ENCODE peak calls at places on chromosomes 1 and 21, in nine cellular contexts. One of them, this sample, is unnamed.

GRCh38 chr1:245245021-245245667 is 90.4 kb downstream of the KIF26B start:
- DNase-seq in naive thymus-derived CD4-positive, alpha-beta T cell: no peak
- DNase-seq in spleen: no peak
- DNase-seq in upper lobe of right lung: peak; percentile 69
- DNase-seq in stomach: peak; percentile 81
- DNase-seq in gastrocnemius medialis: no peak
- DNase-seq in cardiac muscle cell: no peak
- DNase-seq in body of pancreas: peak; percentile 42
- DNase-seq in uterus: no peak
- DNase-seq in this sample: no peak

GRCh38 chr1:209302777-209303642 is 280.5 kb upstream of the CAMK1G start:
- DNase-seq in body of pancreas: no peak
- DNase-seq in naive thymus-derived CD4-positive, alpha-beta T cell: no peak
- DNase-seq in cardiac muscle cell: no peak
- DNase-seq in spleen: no peak
- DNase-seq in upper lobe of right lung: no peak
- DNase-seq in stomach: no peak
- DNase-seq in gastrocnemius medialis: no peak
- DNase-seq in uterus: no peak
- DNase-seq in this sample: no peak

GRCh38 chr1:40806724-40807675 is 23.4 kb downstream of the KCNQ4 start:
- DNase-seq in uterus: peak; percentile 64
- DNase-seq in naive thymus-derived CD4-positive, alpha-beta T cell: no peak
- DNase-seq in stomach: no peak
- DNase-seq in upper lobe of right lung: no peak
- DNase-seq in gastrocnemius medialis: no peak
- DNase-seq in cardiac muscle cell: peak; percentile 65
- DNase-seq in body of pancreas: no peak
- DNase-seq in spleen: no peak
- DNase-seq in this sample: no peak

GRCh38 chr1:44648514-44649250 is 25.6 kb downstream of the TMEM53 start:
- DNase-seq in spleen: no peak
- DNase-seq in cardiac muscle cell: no peak
- DNase-seq in gastrocnemius medialis: peak; percentile 38
- DNase-seq in uterus: no peak
- DNase-seq in stomach: peak; percentile 40
- DNase-seq in body of pancreas: no peak
- DNase-seq in naive thymus-derived CD4-positive, alpha-beta T cell: no peak
- DNase-seq in upper lobe of right lung: no peak
- DNase-seq in this sample: no peak

GRCh38 chr1:150511985-150512660 is 3.4 kb upstream of the FALEC start:
- DNase-seq in upper lobe of right lung: no peak
- DNase-seq in naive thymus-derived CD4-positive, alpha-beta T cell: no peak
- DNase-seq in stomach: no peak
- DNase-seq in body of pancreas: no peak
- DNase-seq in gastrocnemius medialis: no peak
- DNase-seq in cardiac muscle cell: no peak
- DNase-seq in spleen: peak; percentile 51
- DNase-seq in uterus: no peak
- DNase-seq in this sample: no peak

GRCh38 chr1:153646672-153647374 is 11.7 kb upstream of the SNAPIN start:
- DNase-seq in upper lobe of right lung: no peak
- DNase-seq in body of pancreas: no peak
- DNase-seq in naive thymus-derived CD4-positive, alpha-beta T cell: no peak
- DNase-seq in cardiac muscle cell: no peak
- DNase-seq in uterus: no peak
- DNase-seq in spleen: no peak
- DNase-seq in stomach: no peak
- DNase-seq in gastrocnemius medialis: no peak
- DNase-seq in this sample: no peak

GRCh38 chr1:103788377-103788776 is 38.7 kb downstream of the AMY1C start:
- DNase-seq in stomach: no peak
- DNase-seq in body of pancreas: no peak
- DNase-seq in upper lobe of right lung: no peak
- DNase-seq in naive thymus-derived CD4-positive, alpha-beta T cell: no peak
- DNase-seq in gastrocnemius medialis: no peak
- DNase-seq in spleen: no peak
- DNase-seq in uterus: no peak
- DNase-seq in cardiac muscle cell: peak; percentile 42
- DNase-seq in this sample: no peak

GRCh38 chr1:4654764-4655673 is 610 bp downstream of the AJAP1 start:
- DNase-seq in upper lobe of right lung: peak; percentile 59
- DNase-seq in stomach: no peak
- DNase-seq in naive thymus-derived CD4-positive, alpha-beta T cell: no peak
- DNase-seq in cardiac muscle cell: peak; percentile 36
- DNase-seq in uterus: no peak
- DNase-seq in body of pancreas: no peak
- DNase-seq in spleen: no peak
- DNase-seq in gastrocnemius medialis: no peak
- DNase-seq in this sample: peak; percentile 13

GRCh38 chr1:85502171-85502570 is 37.2 kb upstream of the DDAH1 start:
- DNase-seq in naive thymus-derived CD4-positive, alpha-beta T cell: no peak
- DNase-seq in stomach: no peak
- DNase-seq in spleen: no peak
- DNase-seq in uterus: no peak
- DNase-seq in gastrocnemius medialis: no peak
- DNase-seq in cardiac muscle cell: no peak
- DNase-seq in upper lobe of right lung: no peak
- DNase-seq in body of pancreas: no peak
- DNase-seq in this sample: no peak

GRCh38 chr1:108537976-108538375 is 21.9 kb upstream of the EEIG2 start:
- DNase-seq in stomach: no peak
- DNase-seq in naive thymus-derived CD4-positive, alpha-beta T cell: no peak
- DNase-seq in upper lobe of right lung: no peak
- DNase-seq in cardiac muscle cell: no peak
- DNase-seq in uterus: no peak
- DNase-seq in body of pancreas: no peak
- DNase-seq in spleen: no peak
- DNase-seq in gastrocnemius medialis: no peak
- DNase-seq in this sample: no peak

GRCh38 chr1:19872190-19872589 is 10.0 kb upstream of the OTUD3 start:
- DNase-seq in spleen: no peak
- DNase-seq in body of pancreas: peak; percentile 70
- DNase-seq in cardiac muscle cell: no peak
- DNase-seq in uterus: no peak
- DNase-seq in stomach: peak; percentile 46
- DNase-seq in gastrocnemius medialis: no peak
- DNase-seq in naive thymus-derived CD4-positive, alpha-beta T cell: no peak
- DNase-seq in upper lobe of right lung: no peak
- DNase-seq in this sample: peak; percentile 56

DNA sequence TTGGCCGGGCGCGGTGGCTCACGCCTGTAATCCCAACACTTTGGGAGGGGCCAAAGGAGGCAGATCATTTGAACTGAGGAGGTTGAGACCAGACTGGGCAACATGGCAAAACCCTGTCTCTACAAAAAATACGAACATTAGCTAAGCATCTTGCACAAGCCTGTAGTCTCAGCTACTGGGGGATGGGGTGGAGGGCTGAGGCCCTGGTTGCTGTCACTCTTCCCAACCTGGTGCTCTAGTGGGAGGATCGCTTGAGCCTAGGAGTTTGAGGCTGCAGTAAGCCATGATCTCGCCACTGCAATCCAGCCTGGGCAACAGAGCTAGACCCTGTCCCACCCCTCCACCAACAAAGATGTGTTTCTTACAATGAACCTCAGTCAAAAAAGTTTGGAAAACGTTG is 2.8 kb downstream of the PHGDH start:
- DNase-seq in spleen: no peak
- DNase-seq in naive thymus-derived CD4-positive, alpha-beta T cell: no peak
- DNase-seq in uterus: no peak
- DNase-seq in body of pancreas: no peak
- DNase-seq in upper lobe of right lung: no peak
- DNase-seq in stomach: no peak
- DNase-seq in gastrocnemius medialis: no peak
- DNase-seq in cardiac muscle cell: no peak
- DNase-seq in this sample: peak; percentile 14
- H3K4me3 ChIP-seq in spleen: no peak overlapping the region
- H3K4me3 ChIP-seq in naive thymus-derived CD4-positive, alpha-beta T cell: no peak overlapping the region
- H3K4me3 ChIP-seq in uterus: no peak overlapping the region
- H3K4me3 ChIP-seq in body of pancreas: no peak overlapping the region
- H3K4me3 ChIP-seq in upper lobe of right lung: no peak overlapping the region
- H3K4me3 ChIP-seq in stomach: no peak overlapping the region
- H3K4me3 ChIP-seq in gastrocnemius medialis: no peak overlapping the region
- H3K4me3 ChIP-seq in cardiac muscle cell: no peak overlapping the region
- H3K4me3 ChIP-seq in this sample: peak overlapping the region; percentile 92

GRCh38 chr21:8991968-8992621 is 1529.3 kb upstream of the TPTE start:
- DNase-seq in upper lobe of right lung: no peak
- DNase-seq in uterus: no peak
- DNase-seq in body of pancreas: no peak
- DNase-seq in naive thymus-derived CD4-positive, alpha-beta T cell: no peak
- DNase-seq in cardiac muscle cell: no peak
- DNase-seq in stomach: no peak
- DNase-seq in gastrocnemius medialis: no peak
- DNase-seq in spleen: no peak
- DNase-seq in this sample: peak; percentile 74

GRCh38 chr21:8994640-8995511 is 1526.5 kb upstream of the TPTE start:
- DNase-seq in gastrocnemius medialis: no peak
- DNase-seq in cardiac muscle cell: no peak
- DNase-seq in body of pancreas: no peak
- DNase-seq in upper lobe of right lung: no peak
- DNase-seq in spleen: no peak
- DNase-seq in naive thymus-derived CD4-positive, alpha-beta T cell: no peak
- DNase-seq in uterus: no peak
- DNase-seq in stomach: no peak
- DNase-seq in this sample: no peak

GRCh38 chr21:8993943-8994639 is 1527.3 kb upstream of the TPTE start:
- DNase-seq in upper lobe of right lung: no peak
- DNase-seq in body of pancreas: no peak
- DNase-seq in spleen: no peak
- DNase-seq in gastrocnemius medialis: no peak
- DNase-seq in cardiac muscle cell: no peak
- DNase-seq in uterus: no peak
- DNase-seq in stomach: no peak
- DNase-seq in naive thymus-derived CD4-positive, alpha-beta T cell: no peak
- DNase-seq in this sample: no peak

GRCh38 chr21:8992731-8993174 is 1528.6 kb upstream of the TPTE start:
- DNase-seq in body of pancreas: no peak
- DNase-seq in upper lobe of right lung: no peak
- DNase-seq in spleen: no peak
- DNase-seq in cardiac muscle cell: no peak
- DNase-seq in stomach: no peak
- DNase-seq in gastrocnemius medialis: no peak
- DNase-seq in naive thymus-derived CD4-positive, alpha-beta T cell: no peak
- DNase-seq in uterus: no peak
- DNase-seq in this sample: peak; percentile 88

GRCh38 chr21:8993284-8993942 is 1528.0 kb upstream of the TPTE start:
- DNase-seq in stomach: no peak
- DNase-seq in spleen: no peak
- DNase-seq in body of pancreas: no peak
- DNase-seq in gastrocnemius medialis: no peak
- DNase-seq in cardiac muscle cell: no peak
- DNase-seq in upper lobe of right lung: no peak
- DNase-seq in uterus: no peak
- DNase-seq in naive thymus-derived CD4-positive, alpha-beta T cell: no peak
- DNase-seq in this sample: no peak
- H3K9me3 ChIP-seq in stomach: peaks cover 13% of the 10 kb centered on the region
- H3K9me3 ChIP-seq in spleen: peaks cover 28% of the 10 kb centered on the region
- H3K9me3 ChIP-seq in body of pancreas: no peaks in the 10 kb centered on the region
- H3K9me3 ChIP-seq in gastrocnemius medialis: no peaks in the 10 kb centered on the region
- H3K9me3 ChIP-seq in cardiac muscle cell: peaks cover 14% of the 10 kb centered on the region
- H3K9me3 ChIP-seq in upper lobe of right lung: no peaks in the 10 kb centered on the region
- H3K9me3 ChIP-seq in uterus: no peaks in the 10 kb centered on the region
- H3K9me3 ChIP-seq in naive thymus-derived CD4-positive, alpha-beta T cell: no peaks in the 10 kb centered on the region
- H3K9me3 ChIP-seq in this sample: peaks cover 2% of the 10 kb centered on the region

GRCh38 chr21:43913928-43914327 is 48.9 kb downstream of the AGPAT3 start:
- DNase-seq in cardiac muscle cell: peak; percentile 15
- DNase-seq in upper lobe of right lung: no peak
- DNase-seq in stomach: no peak
- DNase-seq in gastrocnemius medialis: no peak
- DNase-seq in uterus: no peak
- DNase-seq in spleen: no peak
- DNase-seq in naive thymus-derived CD4-positive, alpha-beta T cell: no peak
- DNase-seq in body of pancreas: no peak
- DNase-seq in this sample: no peak

GRCh38 chr21:43916691-43917514 is 51.9 kb downstream of the AGPAT3 start:
- DNase-seq in uterus: no peak
- DNase-seq in naive thymus-derived CD4-positive, alpha-beta T cell: peak; percentile 73
- DNase-seq in body of pancreas: no peak
- DNase-seq in upper lobe of right lung: peak; percentile 65
- DNase-seq in cardiac muscle cell: no peak
- DNase-seq in gastrocnemius medialis: no peak
- DNase-seq in stomach: no peak
- DNase-seq in spleen: peak; percentile 91
- DNase-seq in this sample: peak; percentile 19

GRCh38 chr21:43917515-43918384 is 52.7 kb downstream of the AGPAT3 start:
- DNase-seq in body of pancreas: no peak
- DNase-seq in gastrocnemius medialis: no peak
- DNase-seq in cardiac muscle cell: no peak
- DNase-seq in upper lobe of right lung: peak; percentile 37
- DNase-seq in naive thymus-derived CD4-positive, alpha-beta T cell: no peak
- DNase-seq in stomach: peak; percentile 55
- DNase-seq in uterus: no peak
- DNase-seq in spleen: peak; percentile 62
- DNase-seq in this sample: no peak

GRCh38 chr21:43918385-43918947 is 53.4 kb downstream of the AGPAT3 start:
- DNase-seq in spleen: peak; percentile 21
- DNase-seq in cardiac muscle cell: no peak
- DNase-seq in stomach: no peak
- DNase-seq in naive thymus-derived CD4-positive, alpha-beta T cell: no peak
- DNase-seq in uterus: no peak
- DNase-seq in upper lobe of right lung: peak; percentile 53
- DNase-seq in gastrocnemius medialis: no peak
- DNase-seq in body of pancreas: no peak
- DNase-seq in this sample: no peak

DNA sequence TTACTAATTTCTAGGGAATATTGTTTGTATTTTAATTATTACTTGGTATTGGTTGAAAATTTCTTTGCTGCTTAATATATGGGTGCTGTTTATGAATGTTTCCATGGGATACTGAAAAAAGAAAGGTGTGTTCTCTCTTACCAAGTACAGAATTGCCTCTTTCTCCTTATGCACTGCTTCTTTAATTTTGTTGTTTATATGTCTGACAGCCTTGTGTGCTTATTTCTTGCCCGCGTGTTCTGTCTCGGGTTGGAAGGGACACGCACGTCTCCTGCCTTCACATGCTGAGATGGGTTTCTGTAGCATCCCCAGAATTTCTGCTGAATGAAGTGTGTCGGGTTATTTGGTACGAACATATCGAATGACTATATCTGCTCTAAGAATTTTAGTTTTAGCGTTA is 51.1 kb downstream of the AGPAT3 start:
- DNase-seq in upper lobe of right lung: no peak
- DNase-seq in uterus: no peak
- DNase-seq in gastrocnemius medialis: no peak
- DNase-seq in cardiac muscle cell: no peak
- DNase-seq in spleen: peak; percentile 20
- DNase-seq in body of pancreas: no peak
- DNase-seq in naive thymus-derived CD4-positive, alpha-beta T cell: no peak
- DNase-seq in stomach: no peak
- DNase-seq in this sample: no peak
- H3K4me3 ChIP-seq in upper lobe of right lung: no peak overlapping the region
- H3K4me3 ChIP-seq in uterus: no peak overlapping the region
- H3K4me3 ChIP-seq in gastrocnemius medialis: no peak overlapping the region
- H3K4me3 ChIP-seq in cardiac muscle cell: no peak overlapping the region
- H3K4me3 ChIP-seq in spleen: no peak overlapping the region
- H3K4me3 ChIP-seq in body of pancreas: no peak overlapping the region
- H3K4me3 ChIP-seq in naive thymus-derived CD4-positive, alpha-beta T cell: no peak overlapping the region
- H3K4me3 ChIP-seq in stomach: no peak overlapping the region
- H3K4me3 ChIP-seq in this sample: no peak overlapping the region

DNA sequence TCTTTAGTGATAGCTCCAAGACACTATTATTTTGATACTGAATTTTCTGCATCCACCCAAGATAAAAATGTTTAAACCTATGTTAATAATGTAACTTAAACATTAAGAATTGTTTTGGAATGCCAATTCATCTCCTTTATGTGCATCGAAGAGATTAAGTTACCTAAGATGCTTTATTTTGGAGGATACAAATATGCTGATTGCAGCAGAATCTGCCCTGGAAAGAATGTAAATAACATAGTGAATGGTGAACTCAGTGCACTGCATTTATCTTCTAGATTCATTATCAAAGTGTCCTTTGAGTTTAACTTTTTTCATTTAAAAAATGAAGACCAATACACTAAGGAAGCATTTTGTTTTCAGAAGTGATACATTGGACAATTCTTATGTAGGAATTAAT is 757.2 kb downstream of the MRPL39 start:
- DNase-seq in body of pancreas: no peak
- DNase-seq in upper lobe of right lung: no peak
- DNase-seq in spleen: no peak
- DNase-seq in stomach: no peak
- DNase-seq in naive thymus-derived CD4-positive, alpha-beta T cell: no peak
- DNase-seq in uterus: no peak
- DNase-seq in cardiac muscle cell: no peak
- DNase-seq in gastrocnemius medialis: no peak
- DNase-seq in this sample: no peak
- H3K9me3 ChIP-seq in body of pancreas: no peaks in the 10 kb centered on the region
- H3K9me3 ChIP-seq in upper lobe of right lung: no peaks in the 10 kb centered on the region
- H3K9me3 ChIP-seq in spleen: no peaks in the 10 kb centered on the region
- H3K9me3 ChIP-seq in stomach: no peaks in the 10 kb centered on the region
- H3K9me3 ChIP-seq in naive thymus-derived CD4-positive, alpha-beta T cell: no peaks in the 10 kb centered on the region
- H3K9me3 ChIP-seq in uterus: no peaks in the 10 kb centered on the region
- H3K9me3 ChIP-seq in cardiac muscle cell: no peaks in the 10 kb centered on the region
- H3K9me3 ChIP-seq in gastrocnemius medialis: no peaks in the 10 kb centered on the region
- H3K9me3 ChIP-seq in this sample: no peaks in the 10 kb centered on the region

This sample was measured in MG63.